ENCODE peak calls at places on chromosomes 11 and 22, in six cellular contexts. A, Q, J, Y, V and L are unnamed samples.

GRCh38 chr11:34364102-34364501 is 6.3 kb upstream of the ABTB2 start:
- DNase-seq in A (no peak), Q (peak; percentile 7), J (no peak), Y (no peak), V (no peak), L (no peak)

GRCh38 chr11:75625970-75626691 is 42.7 kb downstream of the MAP6 start:
- DNase-seq in A (no peak), Q (peak; percentile 48), J (no peak), Y (no peak), V (peak; percentile 45), L (no peak)

GRCh38 chr22:19809741-19810140 is 44.9 kb downstream of the GNB1L start:
- DNase-seq in A (no peak), Q (no peak), J (no peak), Y (no peak), V (no peak), L (no peak)

GRCh38 chr11:101129203-101129943 is at the start of gene PGR:
- DNase-seq in A (no peak), Q (no peak), J (no peak), Y (no peak), V (no peak), L (no peak)

GRCh38 chr11:76673164-76674142 is 2.9 kb upstream of the LRRC32 start:
- DNase-seq in A (no peak), Q (no peak), J (no peak), Y (no peak), V (no peak), L (no peak)

GRCh38 chr11:68872216-68873003 is 30.7 kb upstream of the CPT1A start:
- DNase-seq in A (no peak), Q (no peak), J (no peak), Y (no peak), V (no peak), L (no peak)

GRCh38 chr11:57345555-57346151 is 7.5 kb downstream of the P2RX3 start:
- DNase-seq in A (peak; percentile 56), Q (peak; percentile 47), J (peak; percentile 50), Y (peak; percentile 81), V (peak; percentile 49), L (peak; percentile 59)

GRCh38 chr11:122045181-122045586 is 70.8 kb downstream of the BLID start:
- DNase-seq in A (no peak), Q (peak; percentile 16), J (no peak), Y (no peak), V (no peak), L (no peak)

GRCh38 chr22:30866811-30867271 is 101.7 kb downstream of the MORC2 start:
- DNase-seq in A (no peak), Q (no peak), J (no peak), Y (no peak), V (no peak), L (no peak)

GRCh38 chr22:44445731-44446130 is 52.3 kb downstream of the RTL6 start:
- DNase-seq in A (no peak), Q (no peak), J (no peak), Y (no peak), V (no peak), L (no peak)

GRCh38 chr11:43944761-43945311 is 2.4 kb downstream of the C11orf96 start:
- DNase-seq in A (peak; percentile 42), Q (no peak), J (peak; percentile 52), Y (peak; percentile 58), V (no peak), L (peak; percentile 54)

GRCh38 chr11:15327786-15328231 is 213.1 kb downstream of the INSC start:
- DNase-seq in A (no peak), Q (no peak), J (no peak), Y (no peak), V (no peak), L (no peak)

GRCh38 chr11:71078482-71078881 is 173.9 kb downstream of the SHANK2 start:
- DNase-seq in A (no peak), Q (peak; percentile 10), J (no peak), Y (no peak), V (no peak), L (no peak)

GRCh38 chr11:69388661-69389060 is 92.8 kb upstream of the LINC01488 start:
- DNase-seq in A (no peak), Q (peak; percentile 23), J (no peak), Y (no peak), V (no peak), L (no peak)

GRCh38 chr22:18075101-18075730 is 2.6 kb upstream of the PEX26 start:
- DNase-seq in A (no peak), Q (no peak), J (no peak), Y (no peak), V (no peak), L (no peak)

GRCh38 chr11:121444508-121444907 is 7.6 kb upstream of the SORL1 start:
- DNase-seq in A (no peak), Q (no peak), J (no peak), Y (no peak), V (no peak), L (no peak)

GRCh38 chr11:126561327-126561893 is 205.9 kb downstream of the ST3GAL4 start:
- DNase-seq in A (no peak), Q (no peak), J (no peak), Y (no peak), V (peak; percentile 31), L (no peak)

GRCh38 chr11:18105086-18105801 is 638 bp downstream of the SAAL1 start:
- DNase-seq in A (no peak), Q (no peak), J (no peak), Y (no peak), V (no peak), L (no peak)

GRCh38 chr11:12680246-12680939 is 6.2 kb downstream of the TEAD1 start:
- DNase-seq in A (no peak), Q (no peak), J (no peak), Y (no peak), V (peak; percentile 82), L (no peak)

GRCh38 chr11:42840856-42841255 is 470.9 kb upstream of the API5 start:
- DNase-seq in A (no peak), Q (no peak), J (no peak), Y (no peak), V (no peak), L (no peak)

GRCh38 chr11:11782532-11783110 is 59.2 kb upstream of the USP47 start:
- DNase-seq in A (no peak), Q (no peak), J (no peak), Y (no peak), V (no peak), L (no peak)

GRCh38 chr22:39106326-39106725 is 9.3 kb downstream of the APOBEC3H start:
- DNase-seq in A (no peak), Q (no peak), J (no peak), Y (no peak), V (no peak), L (no peak)

GRCh38 chr22:45064313-45065268 is 54.8 kb upstream of the PHF21B start:
- DNase-seq in A (no peak), Q (peak; percentile 47), J (peak; percentile 38), Y (peak; percentile 3), V (peak; percentile 13), L (no peak)

GRCh38 chr11:64834031-64834722 is 10.3 kb downstream of the CDC42BPG start:
- DNase-seq in A (no peak), Q (no peak), J (no peak), Y (no peak), V (no peak), L (no peak)

GRCh38 chr22:44127353-44127752 is 53.4 kb upstream of the PARVG start:
- DNase-seq in A (no peak), Q (no peak), J (no peak), Y (no peak), V (no peak), L (no peak)

GRCh38 chr22:38733329-38734202 is 22.2 kb downstream of the SUN2 start:
- DNase-seq in A (no peak), Q (no peak), J (no peak), Y (peak; percentile 44), V (no peak), L (peak; percentile 28)

GRCh38 chr11:10255388-10256125 is 38.5 kb downstream of the SBF2 start:
- DNase-seq in A (no peak), Q (no peak), J (no peak), Y (no peak), V (no peak), L (no peak)

GRCh38 chr22:29427176-29427760 is 11.1 kb upstream of the RFPL1 start:
- DNase-seq in A (no peak), Q (no peak), J (no peak), Y (no peak), V (no peak), L (no peak)

GRCh38 chr11:126898802-126899201 is 101.8 kb downstream of the KIRREL3 start:
- DNase-seq in A (no peak), Q (no peak), J (no peak), Y (no peak), V (no peak), L (no peak)

GRCh38 chr11:76209671-76209955 is 3.3 kb upstream of the WNT11 start:
- DNase-seq in A (no peak), Q (no peak), J (no peak), Y (no peak), V (no peak), L (no peak)

GRCh38 chr11:17240780-17241179 is 33.0 kb upstream of the PIK3C2A start:
- DNase-seq in A (no peak), Q (no peak), J (no peak), Y (no peak), V (no peak), L (no peak)

GRCh38 chr11:122637538-122637937 is 18.0 kb upstream of the UBASH3B start:
- DNase-seq in A (no peak), Q (no peak), J (no peak), Y (no peak), V (no peak), L (no peak)

GRCh38 chr11:36436589-36436988 is 73.5 kb downstream of the TRAF6 start:
- DNase-seq in A (no peak), Q (no peak), J (no peak), Y (no peak), V (no peak), L (no peak)

GRCh38 chr11:100356035-100356434 is 331.1 kb upstream of the ARHGAP42 start:
- DNase-seq in A (no peak), Q (no peak), J (no peak), Y (no peak), V (no peak), L (no peak)

GRCh38 chr11:68354181-68354872 is 41.9 kb downstream of the LRP5 start:
- DNase-seq in A (no peak), Q (peak; percentile 85), J (no peak), Y (no peak), V (peak; percentile 53), L (no peak)

GRCh38 chr22:38944653-38945052 is 12.8 kb upstream of the APOBEC3A start:
- DNase-seq in A (no peak), Q (no peak), J (no peak), Y (no peak), V (no peak), L (no peak)